ENCODE peak calls at places on chromosomes 1 and 21, in six cellular contexts. N, S, A, I, F and J are unnamed samples.

GRCh38 chr1:41740630-41741239 is 178.0 kb downstream of the HIVEP3 start:
- DNase-seq in S (no peak), A (no peak), N (peak), I (no peak), F (no peak), J (no peak)

GRCh38 chr1:91844862-91845528 is 41.0 kb downstream of the TGFBR3 start:
- DNase-seq in I (peak), N (no peak), A (no peak), F (no peak), S (peak), J (no peak)

GRCh38 chr1:228092342-228093049 is 10.0 kb downstream of the ARF1 start:
- DNase-seq in I (no peak), S (no peak), A (peak), F (no peak), N (no peak), J (no peak)

GRCh38 chr1:156804572-156805243 is 11.9 kb downstream of the SH2D2A start:
- DNase-seq in S (no peak), N (no peak), A (no peak), I (no peak), F (no peak), J (no peak)

GRCh38 chr1:22163137-22163536 is 20.2 kb upstream of the WNT4 start:
- DNase-seq in N (no peak), F (no peak), I (no peak), S (no peak), A (no peak), J (no peak)

GRCh38 chr1:183185941-183186490 is at the start of gene LAMC2:
- DNase-seq in F (peak), A (peak), S (no peak), N (peak), I (no peak), J (no peak)

GRCh38 chr1:54095543-54096286 is 42.3 kb downstream of the TCEANC2 start:
- DNase-seq in F (no peak), I (no peak), N (no peak), A (no peak), S (no peak), J (no peak)

GRCh38 chr1:113292660-113293626 is 97.4 kb upstream of the MAGI3 start:
- DNase-seq in I (no peak), F (no peak), A (no peak), S (no peak), N (no peak), J (no peak)

GRCh38 chr1:25590096-25590824 is 26.3 kb upstream of the MAN1C1 start:
- DNase-seq in I (no peak), F (no peak), N (no peak), S (peak), A (no peak), J (no peak)

GRCh38 chr1:68814067-68814466 is 317.2 kb upstream of the DEPDC1 start:
- DNase-seq in A (no peak), I (no peak), S (no peak), N (no peak), F (no peak), J (no peak)

GRCh38 chr1:236494586-236495207 is 29.1 kb upstream of the LGALS8 start:
- DNase-seq in S (no peak), F (no peak), N (no peak), I (no peak), A (no peak), J (no peak)

GRCh38 chr1:155451199-155451598 is 111.4 kb downstream of the ASH1L start:
- DNase-seq in A (no peak), S (no peak), I (no peak), F (no peak), N (no peak), J (no peak)

GRCh38 chr1:44842763-44843655 is at the start of gene PTCH2:
- DNase-seq in I (peak), N (peak), A (peak), F (peak), S (peak), J (peak)

GRCh38 chr1:44049839-44050238 is 18.6 kb upstream of the SLC6A9 start:
- DNase-seq in S (no peak), I (no peak), A (no peak), F (no peak), N (no peak), J (no peak)

GRCh38 chr1:9784508-9785133 is 39.1 kb downstream of the CLSTN1 start:
- DNase-seq in F (peak), A (no peak), I (no peak), N (peak), S (no peak), J (no peak)

GRCh38 chr1:117147856-117148588 is 26.5 kb upstream of the TRIM45 start:
- DNase-seq in N (no peak), F (no peak), S (no peak), A (no peak), I (no peak), J (no peak)

GRCh38 chr1:211547710-211548109 is 31.3 kb downstream of the SLC30A1 start:
- DNase-seq in A (no peak), F (no peak), N (no peak), S (no peak), I (no peak), J (no peak)

GRCh38 chr1:50438945-50439344 is 15.7 kb upstream of the DMRTA2 start:
- DNase-seq in N (no peak), S (no peak), I (no peak), A (no peak), F (no peak), J (no peak)

GRCh38 chr1:30847358-30847972 is 61.1 kb downstream of the SDC3 start:
- DNase-seq in N (peak), I (peak), A (peak), F (peak), S (peak), J (no peak)

GRCh38 chr1:112298558-112298957 is 97.5 kb upstream of the CTTNBP2NL start:
- DNase-seq in N (peak), I (no peak), S (peak), A (no peak), F (peak), J (no peak)

GRCh38 chr21:43203523-43204080 is 34.8 kb downstream of the CRYAA start:
- DNase-seq in F (no peak), A (no peak), I (peak), S (no peak), N (no peak), J (peak)

GRCh38 chr1:181089777-181090505 is 1.4 kb downstream of the IER5 start:
- DNase-seq in I (peak), A (peak), F (peak), N (peak), S (peak), J (peak)

GRCh38 chr1:206461602-206462455 is 8.4 kb upstream of the IKBKE start:
- DNase-seq in A (no peak), S (peak), F (peak), I (no peak), N (peak), J (no peak)

GRCh38 chr1:243930822-243931671 is 81.0 kb upstream of the AKT3 start:
- DNase-seq in N (no peak), F (peak), A (no peak), I (no peak), S (no peak), J (no peak)

GRCh38 chr1:168491527-168492164 is 52.2 kb downstream of the XCL2 start:
- DNase-seq in I (no peak), A (no peak), S (no peak), N (no peak), F (no peak), J (no peak)

GRCh38 chr1:111214884-111215283 is 12.6 kb upstream of the CHI3L2 start:
- DNase-seq in S (no peak), F (no peak), I (no peak), A (no peak), N (peak), J (no peak)

GRCh38 chr1:44807364-44808062 is 362 bp upstream of the DYNLT4 start:
- DNase-seq in I (peak), A (peak), F (peak), S (peak), N (peak), J (peak)

GRCh38 chr1:27427836-27428315 is 35.5 kb downstream of the GPR3 start:
- DNase-seq in A (no peak), N (no peak), S (no peak), F (no peak), I (no peak), J (no peak)

GRCh38 chr1:199449221-199449620 is 578.3 kb upstream of the NR5A2 start:
- DNase-seq in N (no peak), S (no peak), A (no peak), I (no peak), F (peak), J (no peak)

GRCh38 chr1:205438213-205439158 is 16.6 kb upstream of the LEMD1 start:
- DNase-seq in N (no peak), A (peak), S (peak), I (no peak), F (no peak), J (no peak)

GRCh38 chr1:8598060-8598724 is 219.2 kb downstream of the RERE start:
- DNase-seq in N (no peak), S (no peak), I (no peak), A (no peak), F (no peak), J (no peak)

GRCh38 chr21:45043541-45044020 is 30.8 kb upstream of the ADARB1 start:
- DNase-seq in N (no peak), F (no peak), I (no peak), A (no peak), S (no peak), J (no peak)

GRCh38 chr21:37532868-37533780 is 166.6 kb downstream of the DYRK1A start:
- DNase-seq in N (peak), F (no peak), A (no peak), S (no peak), I (no peak), J (peak)

GRCh38 chr1:151311589-151312331 is 15.5 kb downstream of the PI4KB start:
- DNase-seq in F (no peak), N (peak), A (peak), I (peak), S (peak), J (no peak)

GRCh38 chr21:38807987-38808386 is 2.3 kb downstream of the ETS2 start:
- DNase-seq in F (no peak), A (no peak), N (no peak), I (no peak), S (no peak), J (no peak)

GRCh38 chr1:81525085-81525484 is 275.6 kb upstream of the ADGRL2 start:
- DNase-seq in S (no peak), N (no peak), A (no peak), F (no peak), I (no peak), J (no peak)

GRCh38 chr1:30886710-30887428 is 21.7 kb downstream of the SDC3 start:
- DNase-seq in F (no peak), I (no peak), N (no peak), A (no peak), S (no peak), J (no peak)

GRCh38 chr1:32219022-32219421 is 3.1 kb downstream of the TMEM234 start:
- DNase-seq in N (no peak), F (no peak), S (no peak), I (no peak), A (no peak), J (no peak)

GRCh38 chr1:202591523-202591922 is 118.7 kb downstream of the SYT2 start:
- DNase-seq in A (no peak), I (no peak), N (no peak), S (no peak), F (no peak), J (no peak)
- TF ChIP-seq CTCF in A (no peak), I (no peak), N (no peak), S (no peak), F (no peak), J (no peak)

GRCh38 chr1:23554481-23555224 is 4.6 kb downstream of the ID3 start:
- DNase-seq in A (peak), N (peak), F (peak), S (peak), I (peak), J (peak)
- TF ChIP-seq CTCF in A (no peak), N (no peak), F (peak), S (peak), I (no peak), J (peak)

DNA sequence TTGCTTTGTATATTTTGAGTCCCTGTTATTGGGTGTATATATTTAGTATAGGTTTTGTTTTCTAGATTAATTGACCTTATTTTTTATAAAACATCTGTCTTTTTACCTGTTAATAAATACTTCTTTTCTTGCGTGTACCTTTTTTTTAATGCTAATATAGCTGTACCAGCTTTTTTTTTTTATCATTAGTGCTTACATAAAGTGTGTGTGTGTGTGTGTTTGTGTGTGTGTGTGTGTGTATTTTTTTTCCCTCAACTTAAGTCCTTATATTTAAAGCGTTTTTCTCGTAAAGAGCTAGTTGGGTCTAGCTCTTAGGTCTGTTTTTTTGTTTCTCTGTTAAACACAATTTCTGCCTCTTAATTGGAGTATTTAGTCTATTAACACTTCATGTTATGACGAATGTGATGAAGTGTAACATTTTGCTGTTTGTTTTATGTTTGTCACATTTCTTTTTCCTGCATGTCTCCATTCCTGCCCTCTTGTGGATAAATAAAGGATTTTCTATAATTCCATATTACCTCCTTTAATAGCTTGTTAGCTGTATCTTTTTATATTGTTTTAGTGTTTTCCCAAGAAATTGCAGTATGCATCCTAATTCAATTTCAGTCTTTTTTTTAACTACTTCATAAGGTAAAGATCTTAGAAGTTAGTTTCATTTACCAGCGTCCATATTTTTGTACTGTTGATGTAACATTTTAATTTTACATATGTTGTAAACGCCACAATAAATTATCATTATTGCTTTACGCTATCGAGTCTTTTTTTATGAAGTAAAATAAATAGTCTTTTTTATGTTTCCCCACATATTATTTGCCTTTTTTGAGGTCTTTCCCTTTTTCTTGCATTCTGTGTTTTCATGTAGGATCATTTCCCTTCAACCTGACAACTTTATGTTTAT is 4.3 kb downstream of the PRMT2 start:
- DNase-seq in N (no peak), A (no peak), F (no peak), S (no peak), I (no peak), J (no peak)
- TF ChIP-seq CTCF in N (peak), A (no peak), F (peak), S (peak), I (no peak), J (peak)

DNA sequence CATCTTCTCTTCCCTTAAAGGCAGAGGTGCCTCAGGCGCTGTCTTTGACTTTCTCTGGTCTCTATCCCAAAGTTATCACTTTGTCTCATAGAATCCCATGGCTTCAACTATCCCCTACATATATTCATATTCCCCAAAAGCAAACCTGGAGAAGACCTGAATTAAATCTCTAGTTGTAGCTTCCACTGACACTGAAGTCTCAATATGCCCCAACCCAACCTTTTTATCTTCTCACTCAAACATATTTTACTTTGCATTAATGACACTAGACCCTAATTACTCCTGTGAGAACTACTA is 354.5 kb upstream of the DUSP10 start:
- DNase-seq in A (no peak), I (no peak), S (no peak), N (no peak), F (no peak), J (no peak)
- TF ChIP-seq CTCF in A (no peak), I (no peak), S (no peak), N (peak), F (peak), J (no peak)

GRCh38 chr1:93436496-93436895 is 11.4 kb upstream of the FNBP1L start:
- DNase-seq in I (no peak), S (no peak), A (no peak), N (no peak), F (no peak), J (no peak)

GRCh38 chr1:93434088-93434487 is 13.8 kb upstream of the FNBP1L start:
- DNase-seq in A (no peak), S (no peak), I (no peak), N (no peak), F (no peak), J (no peak)

GRCh38 chr1:93435443-93435842 is 12.5 kb upstream of the FNBP1L start:
- DNase-seq in I (no peak), A (no peak), N (no peak), S (no peak), F (no peak), J (no peak)

GRCh38 chr1:93434987-93435386 is 12.9 kb upstream of the FNBP1L start:
- DNase-seq in F (no peak), S (no peak), N (no peak), I (no peak), A (no peak), J (no peak)

GRCh38 chr1:93433407-93433961 is 14.4 kb upstream of the FNBP1L start:
- DNase-seq in A (no peak), N (peak), I (no peak), S (no peak), F (no peak), J (no peak)
- TF ChIP-seq CTCF in A (no peak), N (no peak), I (no peak), S (no peak), F (no peak), J (peak)

GRCh38 chr1:179599623-179600249 is 8.1 kb downstream of the TDRD5 start:
- DNase-seq in A (no peak), F (peak), S (no peak), I (no peak), N (peak), J (no peak)

GRCh38 chr1:179601093-179601492 is 9.5 kb downstream of the TDRD5 start:
- DNase-seq in A (no peak), I (no peak), F (no peak), N (no peak), S (no peak), J (no peak)

GRCh38 chr1:179598631-179599030 is 7.0 kb downstream of the TDRD5 start:
- DNase-seq in S (no peak), F (no peak), I (no peak), A (no peak), N (no peak), J (no peak)
- TF ChIP-seq CTCF in S (no peak), F (no peak), I (no peak), A (no peak), N (no peak), J (no peak)

GRCh38 chr1:70528591-70529333 is 117.7 kb downstream of the CTH start:
- DNase-seq in S (no peak), N (peak), I (no peak), A (no peak), F (peak), J (no peak)
- TF ChIP-seq CTCF in S (peak), N (peak), I (no peak), A (no peak), F (peak), J (peak)

GRCh38 chr1:165829888-165830287 is 2.5 kb downstream of the UCK2 start:
- DNase-seq in N (no peak), A (no peak), I (no peak), F (no peak), S (no peak), J (no peak)

GRCh38 chr1:165828103-165828558 is 717 bp downstream of the UCK2 start:
- DNase-seq in A (peak), N (peak), I (no peak), S (peak), F (peak), J (peak)

GRCh38 chr1:165826565-165826964 is 849 bp upstream of the UCK2 start:
- DNase-seq in N (no peak), I (no peak), A (no peak), F (no peak), S (no peak), J (no peak)

GRCh38 chr1:165828581-165829329 is 1.3 kb downstream of the UCK2 start:
- DNase-seq in N (peak), A (peak), F (peak), I (peak), S (peak), J (no peak)

GRCh38 chr1:165827199-165828102 is at the start of gene UCK2:
- DNase-seq in F (peak), S (peak), A (peak), I (peak), N (peak), J (peak)
- TF ChIP-seq CTCF in F (peak), S (peak), A (no peak), I (no peak), N (no peak), J (peak)

GRCh38 chr1:164768619-164769018 is 209.6 kb downstream of the PBX1 start:
- DNase-seq in F (no peak), I (no peak), S (no peak), N (no peak), A (no peak), J (no peak)

GRCh38 chr1:164765993-164766720 is 207.2 kb downstream of the PBX1 start:
- DNase-seq in S (no peak), I (no peak), A (no peak), F (no peak), N (no peak), J (no peak)

GRCh38 chr1:164765557-164765956 is 206.6 kb downstream of the PBX1 start:
- DNase-seq in I (no peak), A (no peak), N (no peak), F (no peak), S (no peak), J (no peak)

GRCh38 chr1:164768045-164768402 is 209.0 kb downstream of the PBX1 start:
- DNase-seq in I (no peak), N (no peak), A (no peak), F (no peak), S (no peak), J (no peak)

GRCh38 chr1:164767257-164768044 is 208.5 kb downstream of the PBX1 start:
- DNase-seq in F (no peak), A (no peak), I (no peak), N (no peak), S (no peak), J (no peak)
- TF ChIP-seq CTCF in F (no peak), A (no peak), I (no peak), N (no peak), S (no peak), J (no peak)